ENCODE peak calls at places on chromosomes 11 and 22, in nine cellular contexts. L is WERI-Rb-1; Y is RKO; M is Karpas-422; V is Right ventricle myocardium superior; I is CD8-positive, alpha-beta T cell; D is stimulated activated CD8-positive, alpha-beta memory T cell treated with anti-CD3 and anti-CD28 coated beads, Interleukin-7, amount 100 ng/mL, for 24 hours; Q is posterior vena cava; X is NCI-H2081. N is an unnamed sample.
A peak's percentile ranks its signal among the peaks of the same experiment; 100 is the strongest.

GRCh38 chr11:848380-848931 is 5.8 kb downstream of the TSPAN4 start:
- DNase-seq in M (peak; percentile 88), Y (peak; percentile 33), X (peak; percentile 60), D (no peak), L (peak; percentile 65), V (peak; percentile 67), I (peak; percentile 53), Q (no peak), N (peak; percentile 17)

GRCh38 chr11:134071766-134072403 is 3.0 kb downstream of the JAM3 start:
- DNase-seq in D (no peak), Q (no peak), I (no peak), M (no peak), Y (no peak), V (no peak), L (no peak), X (peak; percentile 20), N (no peak)

GRCh38 chr11:94516725-94517124 is 4.5 kb downstream of the C11orf97 start:
- DNase-seq in X (no peak), M (no peak), L (no peak), V (no peak), Q (no peak), I (no peak), Y (no peak), D (no peak), N (no peak)

GRCh38 chr11:27976262-27976661 is 131.7 kb downstream of the KIF18A start:
- DNase-seq in V (no peak), M (no peak), X (no peak), L (no peak), D (no peak), Q (no peak), I (no peak), Y (no peak), N (no peak)

GRCh38 chr11:33452806-33453205 is 195.6 kb downstream of the HIPK3 start:
- DNase-seq in D (no peak), M (no peak), I (no peak), L (no peak), V (no peak), Q (no peak), Y (peak; percentile 72), X (no peak), N (no peak)

GRCh38 chr11:111525456-111525855 is 10.9 kb downstream of the HOATZ start:
- DNase-seq in I (no peak), Y (no peak), V (no peak), D (no peak), Q (no peak), L (no peak), M (no peak), X (no peak), N (no peak)

GRCh38 chr22:29954203-29954855 is 71.4 kb downstream of the MTMR3 start:
- DNase-seq in I (no peak), L (no peak), M (no peak), D (no peak), Q (no peak), X (no peak), Y (no peak), V (no peak), N (no peak)

GRCh38 chr11:19738124-19738523 is 25.5 kb downstream of the NAV2 start:
- DNase-seq in D (no peak), L (no peak), M (no peak), Q (no peak), Y (no peak), V (no peak), X (no peak), I (no peak), N (no peak)

GRCh38 chr11:16902182-16902581 is 112.0 kb downstream of the PLEKHA7 start:
- DNase-seq in V (no peak), X (no peak), D (no peak), Q (no peak), I (no peak), L (no peak), Y (peak; percentile 32), M (peak; percentile 49), N (no peak)

GRCh38 chr22:19446603-19447387 is 716 bp downstream of the C22orf39 start:
- DNase-seq in Y (peak; percentile 30), D (no peak), V (no peak), X (no peak), Q (no peak), I (no peak), L (no peak), M (no peak), N (no peak)

GRCh38 chr22:37533995-37534394 is 14.8 kb upstream of the CARD10 start:
- DNase-seq in I (no peak), Y (peak; percentile 77), D (no peak), M (no peak), X (no peak), L (no peak), Q (no peak), V (no peak), N (no peak)

GRCh38 chr11:124194696-124195418 is 11.7 kb downstream of the OR10D3 start:
- DNase-seq in L (peak; percentile 62), Q (no peak), X (peak; percentile 70), I (peak; percentile 23), D (peak; percentile 9), M (peak; percentile 66), V (no peak), Y (peak; percentile 59), N (no peak)

GRCh38 chr22:42217752-42218280 is 52.6 kb downstream of the TCF20 start:
- DNase-seq in Q (no peak), I (no peak), M (peak; percentile 49), D (no peak), V (no peak), Y (no peak), L (no peak), X (no peak), N (no peak)

GRCh38 chr11:62976109-62976508 is 8.7 kb downstream of the SLC22A6 start:
- DNase-seq in Y (no peak), X (no peak), L (no peak), Q (no peak), D (no peak), M (peak; percentile 80), V (no peak), I (no peak), N (no peak)

GRCh38 chr11:66543263-66544107 is 2.4 kb downstream of the ZDHHC24 start:
- DNase-seq in Q (peak; percentile 90), I (peak; percentile 61), L (peak; percentile 89), X (no peak), Y (no peak), V (peak; percentile 67), M (peak; percentile 91), D (peak; percentile 18), N (no peak)

GRCh38 chr11:47905358-47906059 is 57.4 kb upstream of the NUP160 start:
- DNase-seq in V (no peak), D (no peak), L (no peak), Q (no peak), I (no peak), Y (no peak), M (no peak), X (no peak), N (no peak)

GRCh38 chr11:41058138-41058537 is 401.3 kb downstream of the LRRC4C start:
- DNase-seq in V (no peak), M (no peak), L (no peak), I (no peak), Q (no peak), Y (no peak), D (no peak), X (no peak), N (no peak)

GRCh38 chr11:34652191-34652958 is 31.5 kb downstream of the EHF start:
- DNase-seq in V (no peak), Y (no peak), I (no peak), M (no peak), X (no peak), Q (no peak), L (no peak), D (no peak), N (no peak)

GRCh38 chr22:44143117-44143495 is 37.6 kb upstream of the PARVG start:
- DNase-seq in Y (no peak), V (peak; percentile 34), Q (no peak), L (no peak), D (no peak), M (no peak), X (no peak), I (no peak), N (no peak)

GRCh38 chr22:32202539-32203180 is 2.2 kb downstream of the RFPL2 start:
- DNase-seq in D (no peak), L (peak; percentile 67), I (no peak), Q (no peak), X (peak; percentile 34), M (peak; percentile 57), V (peak; percentile 59), Y (peak; percentile 83), N (peak; percentile 6)

GRCh38 chr11:64566042-64566914 is 24.7 kb upstream of the SLC22A12 start:
- DNase-seq in Q (peak; percentile 73), L (peak; percentile 73), I (no peak), M (peak; percentile 51), V (no peak), X (no peak), Y (peak; percentile 52), D (no peak), N (peak; percentile 37)

GRCh38 chr22:35705141-35705540 is 12.5 kb upstream of the APOL5 start:
- DNase-seq in L (no peak), Y (no peak), M (no peak), V (no peak), D (no peak), I (no peak), X (no peak), Q (no peak), N (no peak)

GRCh38 chr11:23310276-23310675 is 450.0 kb upstream of the CCDC179 start:
- DNase-seq in D (no peak), L (no peak), X (no peak), I (no peak), Q (no peak), M (no peak), V (no peak), Y (no peak), N (no peak)

GRCh38 chr11:65150513-65151271 is 16.4 kb upstream of the SYVN1 start:
- DNase-seq in I (no peak), D (no peak), V (peak; percentile 92), L (no peak), Q (peak; percentile 94), X (peak; percentile 4), Y (peak; percentile 86), M (no peak), N (peak; percentile 75)

GRCh38 chr11:35334385-35335090 is 84.8 kb downstream of the SLC1A2 start:
- DNase-seq in L (no peak), M (no peak), Q (no peak), Y (no peak), D (no peak), X (no peak), V (no peak), I (no peak), N (no peak)

GRCh38 chr11:114279778-114280532 is 16.2 kb upstream of the NNMT start:
- DNase-seq in M (no peak), Q (no peak), L (no peak), X (no peak), V (no peak), Y (no peak), D (no peak), I (no peak), N (no peak)

GRCh38 chr11:10674991-10675440 is 18.5 kb downstream of the IRAG1 start:
- DNase-seq in Y (no peak), L (no peak), I (no peak), X (no peak), D (no peak), V (peak; percentile 71), M (no peak), Q (peak; percentile 93), N (no peak)

GRCh38 chr22:42977574-42977973 is 37.4 kb downstream of the PACSIN2 start:
- DNase-seq in L (peak; percentile 25), I (no peak), Q (no peak), M (no peak), D (no peak), Y (no peak), V (no peak), X (no peak), N (no peak)

GRCh38 chr22:27637604-27638003 is 164.0 kb downstream of the MN1 start:
- DNase-seq in Q (peak; percentile 9), D (no peak), M (no peak), Y (no peak), V (no peak), I (no peak), X (no peak), L (no peak), N (no peak)

GRCh38 chr11:30683176-30683575 is 97.0 kb upstream of the MPPED2 start:
- DNase-seq in I (no peak), Y (peak; percentile 2), L (no peak), D (no peak), V (no peak), Q (no peak), M (no peak), X (no peak), N (no peak)

GRCh38 chr11:46977038-46977818 is 40.7 kb downstream of the CSTPP1 start:
- DNase-seq in I (no peak), V (no peak), Q (no peak), L (no peak), X (no peak), Y (no peak), D (no peak), M (peak; percentile 53), N (peak; percentile 13)